ENCODE peak calls at places on chromosome 3, in four cellular contexts. One of them, this sample, is unnamed.
A peak's percentile ranks its signal among the peaks of the same experiment; 100 is the strongest.

GRCh38 chr3:39848365-39848764 is 39.0 kb downstream of the MYRIP start:
- DNase-seq in posterior vena cava: no peak
- DNase-seq in activated gamma-delta T cell treated with Interleukin-2 at 50 U/mL for 16 hours: no peak
- DNase-seq in HT-29: no peak
- DNase-seq in this sample: no peak

GRCh38 chr3:187044871-187045552 is 94.3 kb downstream of the RPL39L start:
- DNase-seq in posterior vena cava: no peak
- DNase-seq in activated gamma-delta T cell treated with Interleukin-2 at 50 U/mL for 16 hours: no peak
- DNase-seq in HT-29: no peak
- DNase-seq in this sample: no peak

GRCh38 chr3:176663819-176664218 is 533.5 kb downstream of the TBL1XR1 start:
- DNase-seq in posterior vena cava: no peak
- DNase-seq in activated gamma-delta T cell treated with Interleukin-2 at 50 U/mL for 16 hours: no peak
- DNase-seq in HT-29: peak; percentile 49
- DNase-seq in this sample: no peak

GRCh38 chr3:60391292-60391691 is 860.0 kb downstream of the FHIT start:
- DNase-seq in HT-29: no peak
- DNase-seq in activated gamma-delta T cell treated with Interleukin-2 at 50 U/mL for 16 hours: no peak
- DNase-seq in posterior vena cava: no peak
- DNase-seq in this sample: no peak

GRCh38 chr3:149198611-149199010 is 23.0 kb downstream of the CP start:
- DNase-seq in posterior vena cava: no peak
- DNase-seq in HT-29: no peak
- DNase-seq in activated gamma-delta T cell treated with Interleukin-2 at 50 U/mL for 16 hours: no peak
- DNase-seq in this sample: no peak

GRCh38 chr3:72379500-72380187 is 468.6 kb downstream of the SHQ1 start:
- DNase-seq in HT-29: no peak
- DNase-seq in posterior vena cava: no peak
- DNase-seq in activated gamma-delta T cell treated with Interleukin-2 at 50 U/mL for 16 hours: no peak
- DNase-seq in this sample: no peak

GRCh38 chr3:71583569-71584215 is at the start of gene FOXP1:
- DNase-seq in activated gamma-delta T cell treated with Interleukin-2 at 50 U/mL for 16 hours: peak; percentile 45
- DNase-seq in HT-29: peak; percentile 48
- DNase-seq in posterior vena cava: peak; percentile 91
- DNase-seq in this sample: peak; percentile 93

GRCh38 chr3:127951276-127951675 is 36.2 kb downstream of the KBTBD12 start:
- DNase-seq in posterior vena cava: peak; percentile 71
- DNase-seq in activated gamma-delta T cell treated with Interleukin-2 at 50 U/mL for 16 hours: no peak
- DNase-seq in HT-29: no peak
- DNase-seq in this sample: no peak

GRCh38 chr3:23490459-23490858 is 287.3 kb downstream of the UBE2E2 start:
- DNase-seq in posterior vena cava: no peak
- DNase-seq in HT-29: no peak
- DNase-seq in activated gamma-delta T cell treated with Interleukin-2 at 50 U/mL for 16 hours: no peak
- DNase-seq in this sample: no peak

GRCh38 chr3:196225763-196226364 is 9.5 kb downstream of the SLC51A start:
- DNase-seq in activated gamma-delta T cell treated with Interleukin-2 at 50 U/mL for 16 hours: no peak
- DNase-seq in HT-29: no peak
- DNase-seq in posterior vena cava: peak; percentile 36
- DNase-seq in this sample: no peak

GRCh38 chr3:61608072-61608471 is 46.7 kb downstream of the PTPRG start:
- DNase-seq in activated gamma-delta T cell treated with Interleukin-2 at 50 U/mL for 16 hours: no peak
- DNase-seq in HT-29: no peak
- DNase-seq in posterior vena cava: no peak
- DNase-seq in this sample: no peak

GRCh38 chr3:155979746-155980145 is 109.3 kb downstream of the GMPS start:
- DNase-seq in posterior vena cava: no peak
- DNase-seq in HT-29: no peak
- DNase-seq in activated gamma-delta T cell treated with Interleukin-2 at 50 U/mL for 16 hours: no peak
- DNase-seq in this sample: no peak

GRCh38 chr3:62587579-62588031 is 214.3 kb upstream of the FEZF2 start:
- DNase-seq in posterior vena cava: no peak
- DNase-seq in HT-29: no peak
- DNase-seq in activated gamma-delta T cell treated with Interleukin-2 at 50 U/mL for 16 hours: no peak
- DNase-seq in this sample: no peak

GRCh38 chr3:55185380-55185779 is 257.5 kb upstream of the LRTM1 start:
- DNase-seq in activated gamma-delta T cell treated with Interleukin-2 at 50 U/mL for 16 hours: no peak
- DNase-seq in HT-29: no peak
- DNase-seq in posterior vena cava: no peak
- DNase-seq in this sample: no peak

GRCh38 chr3:34106879-34107278 is 308.4 kb downstream of the PDCD6IP start:
- DNase-seq in posterior vena cava: no peak
- DNase-seq in HT-29: peak; percentile 27
- DNase-seq in activated gamma-delta T cell treated with Interleukin-2 at 50 U/mL for 16 hours: no peak
- DNase-seq in this sample: no peak

GRCh38 chr3:78825858-78826215 is 942.0 kb downstream of the ROBO1 start:
- DNase-seq in HT-29: no peak
- DNase-seq in activated gamma-delta T cell treated with Interleukin-2 at 50 U/mL for 16 hours: no peak
- DNase-seq in posterior vena cava: no peak
- DNase-seq in this sample: no peak

GRCh38 chr3:134911611-134912604 is 116.8 kb downstream of the EPHB1 start:
- DNase-seq in HT-29: no peak
- DNase-seq in posterior vena cava: peak; percentile 45
- DNase-seq in activated gamma-delta T cell treated with Interleukin-2 at 50 U/mL for 16 hours: no peak
- DNase-seq in this sample: peak; percentile 87

GRCh38 chr3:77392181-77392580 is 352.3 kb downstream of the ROBO2 start:
- DNase-seq in posterior vena cava: no peak
- DNase-seq in activated gamma-delta T cell treated with Interleukin-2 at 50 U/mL for 16 hours: no peak
- DNase-seq in HT-29: no peak
- DNase-seq in this sample: no peak

GRCh38 chr3:149270180-149270579 is 48.6 kb upstream of the CP start:
- DNase-seq in posterior vena cava: no peak
- DNase-seq in activated gamma-delta T cell treated with Interleukin-2 at 50 U/mL for 16 hours: no peak
- DNase-seq in HT-29: no peak
- DNase-seq in this sample: no peak

GRCh38 chr3:126419886-126420786 is 25.4 kb downstream of the CFAP100 start:
- DNase-seq in HT-29: no peak
- DNase-seq in activated gamma-delta T cell treated with Interleukin-2 at 50 U/mL for 16 hours: no peak
- DNase-seq in posterior vena cava: peak; percentile 81
- DNase-seq in this sample: peak; percentile 82

GRCh38 chr3:14125193-14126016 is 553 bp downstream of the TMEM43 start:
- DNase-seq in posterior vena cava: peak; percentile 91
- DNase-seq in HT-29: peak; percentile 74
- DNase-seq in activated gamma-delta T cell treated with Interleukin-2 at 50 U/mL for 16 hours: peak; percentile 53
- DNase-seq in this sample: peak; percentile 91

GRCh38 chr3:64022451-64023186 is 675 bp downstream of the PSMD6 start:
- DNase-seq in activated gamma-delta T cell treated with Interleukin-2 at 50 U/mL for 16 hours: no peak
- DNase-seq in posterior vena cava: no peak
- DNase-seq in HT-29: peak; percentile 6
- DNase-seq in this sample: no peak

GRCh38 chr3:4525555-4526238 is 32.5 kb downstream of the ITPR1 start:
- DNase-seq in activated gamma-delta T cell treated with Interleukin-2 at 50 U/mL for 16 hours: no peak
- DNase-seq in HT-29: no peak
- DNase-seq in posterior vena cava: no peak
- DNase-seq in this sample: no peak

GRCh38 chr3:125129512-125129962 is 73.7 kb upstream of the HEG1 start:
- DNase-seq in activated gamma-delta T cell treated with Interleukin-2 at 50 U/mL for 16 hours: no peak
- DNase-seq in posterior vena cava: peak; percentile 92
- DNase-seq in HT-29: peak; percentile 16
- DNase-seq in this sample: no peak

GRCh38 chr3:49719214-49719884 is at the start of gene AMIGO3:
- DNase-seq in posterior vena cava: peak; percentile 99
- DNase-seq in activated gamma-delta T cell treated with Interleukin-2 at 50 U/mL for 16 hours: peak; percentile 91
- DNase-seq in HT-29: peak; percentile 84
- DNase-seq in this sample: peak; percentile 97

GRCh38 chr3:194998417-194998816 is 272.5 kb downstream of the XXYLT1 start:
- DNase-seq in activated gamma-delta T cell treated with Interleukin-2 at 50 U/mL for 16 hours: no peak
- DNase-seq in HT-29: no peak
- DNase-seq in posterior vena cava: peak; percentile 34
- DNase-seq in this sample: no peak

This sample was measured in mesenteric fat pad.